ENCODE peak calls at places on chromosomes 4 and X, in ten cellular contexts. N is A549, J is fibroblast of lung, G is lung, M is PC-3, F is tibial nerve, K is body of pancreas, I is psoas muscle, W is OCI-LY7, H is ascending aorta. R is an unnamed sample.
A peak's percentile ranks its signal among the peaks of the same experiment; 100 is the strongest.

GRCh38 chr4:44150091-44150576 is 298.5 kb downstream of the KCTD8 start:
- DNase-seq in N (no peak), J (peak; percentile 22), G (no peak), M (peak; percentile 87), F (no peak), K (no peak), I (no peak), W (no peak), H (no peak), R (no peak)

GRCh38 chrX:72568406-72569092 is 4.1 kb downstream of the HDAC8 start:
- DNase-seq in N (no peak), J (peak; percentile 51), G (no peak), M (peak; percentile 83), F (no peak), K (no peak), I (no peak), W (no peak), H (no peak), R (no peak)

GRCh38 chr4:10173039-10173753 is 56.6 kb upstream of the WDR1 start:
- DNase-seq in N (no peak), J (peak; percentile 23), G (peak; percentile 38), M (no peak), F (no peak), K (no peak), I (peak; percentile 15), W (no peak), H (no peak), R (peak; percentile 52)

GRCh38 chr4:37628977-37629609 is 57.1 kb downstream of the RELL1 start:
- DNase-seq in N (peak; percentile 50), J (peak; percentile 82), G (no peak), M (peak; percentile 49), F (no peak), K (no peak), I (peak; percentile 64), W (no peak), H (no peak), R (no peak)

GRCh38 chr4:108135549-108136209 is 33.1 kb downstream of the LEF1 start:
- DNase-seq in N (no peak), J (no peak), G (no peak), M (no peak), F (no peak), K (no peak), I (no peak), W (no peak), H (no peak), R (peak; percentile 15)

GRCh38 chr4:163681208-163681821 is 186.8 kb downstream of the TMA16 start:
- DNase-seq in N (no peak), J (peak; percentile 57), G (no peak), M (peak; percentile 54), F (no peak), K (no peak), I (no peak), W (peak; percentile 89), H (no peak), R (no peak)

GRCh38 chr4:6658635-6659075 is 18.2 kb downstream of the MRFAP1 start:
- DNase-seq in N (no peak), J (peak; percentile 15), G (no peak), M (no peak), F (no peak), K (no peak), I (peak; percentile 44), W (no peak), H (no peak), R (no peak)

GRCh38 chr4:27040351-27040750 is 179.7 kb downstream of the STIM2 start:
- DNase-seq in N (no peak), J (no peak), G (no peak), M (no peak), F (no peak), K (no peak), I (no peak), W (peak; percentile 28), H (no peak), R (no peak)

GRCh38 chr4:106707776-106708603 is 328.1 kb downstream of the DKK2 start:
- DNase-seq in N (no peak), J (no peak), G (no peak), M (no peak), F (no peak), K (no peak), I (no peak), W (no peak), H (no peak), R (no peak)

GRCh38 chrX:48663241-48663640 is 20.4 kb upstream of the WAS start:
- DNase-seq in N (no peak), J (no peak), G (no peak), M (no peak), F (no peak), K (no peak), I (no peak), W (no peak), H (no peak), R (no peak)

GRCh38 chr4:124515591-124515990 is 196.9 kb downstream of the ANKRD50 start:
- DNase-seq in N (no peak), J (no peak), G (no peak), M (no peak), F (no peak), K (no peak), I (no peak), W (no peak), H (no peak), R (no peak)
- TF ChIP-seq CTCF in N (no peak), J (no peak), G (no peak), M (no peak), F (no peak), K (no peak), I (no peak), W (peak; percentile 24), H (no peak), R (no peak)

GRCh38 chrX:2484232-2484631 is 16.5 kb downstream of the DHRSX start:
- DNase-seq in N (no peak), J (peak; percentile 62), G (no peak), M (no peak), F (no peak), K (peak; percentile 8), I (no peak), W (no peak), H (no peak), R (no peak)

GRCh38 chrX:2483398-2483797 is 17.4 kb downstream of the DHRSX start:
- DNase-seq in N (no peak), J (no peak), G (no peak), M (no peak), F (no peak), K (no peak), I (no peak), W (no peak), H (no peak), R (no peak)

GRCh38 chrX:2485789-2486345 is 14.9 kb downstream of the DHRSX start:
- DNase-seq in N (no peak), J (no peak), G (no peak), M (no peak), F (no peak), K (peak; percentile 3), I (no peak), W (no peak), H (no peak), R (no peak)

GRCh38 chrX:2485460-2485753 is 15.4 kb downstream of the DHRSX start:
- DNase-seq in N (no peak), J (peak; percentile 62), G (no peak), M (no peak), F (no peak), K (no peak), I (no peak), W (no peak), H (no peak), R (no peak)

DNA sequence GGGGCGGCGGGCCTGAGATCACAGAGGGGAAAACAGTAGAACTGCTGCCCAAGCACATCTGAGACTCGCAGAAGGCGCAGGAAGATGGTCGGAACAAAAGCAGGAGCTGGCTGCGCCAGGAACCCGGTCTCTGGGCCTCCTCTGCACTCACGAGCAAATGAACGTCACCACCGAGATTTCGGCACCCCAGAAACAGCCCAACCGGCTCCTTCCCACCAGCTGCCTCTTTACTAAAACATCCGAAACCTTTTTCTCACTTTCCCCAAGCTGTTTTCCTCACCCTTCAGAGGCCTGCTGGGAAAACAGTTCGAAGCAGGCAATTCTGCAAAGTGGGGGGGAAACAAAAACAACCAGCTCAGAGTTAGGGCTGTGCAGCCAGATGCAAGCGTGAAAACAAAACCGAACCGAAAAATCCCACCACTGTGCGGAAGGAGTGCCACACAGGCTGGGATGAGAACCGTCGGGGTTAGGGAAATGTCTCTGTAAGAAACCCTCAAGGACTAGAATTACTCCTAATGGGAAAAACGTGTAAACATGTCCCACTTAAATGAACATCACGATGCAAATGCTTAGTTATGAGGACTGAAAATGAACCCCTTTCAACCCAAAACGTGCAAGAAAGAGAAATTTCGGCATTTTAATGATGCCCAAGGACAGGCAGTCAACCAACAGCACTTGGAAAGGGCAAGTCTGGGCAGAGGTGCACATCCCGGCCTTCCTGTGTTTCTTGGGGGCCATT is 15.9 kb downstream of the DHRSX start:
- DNase-seq in N (no peak), J (peak; percentile 71), G (no peak), M (no peak), F (no peak), K (no peak), I (no peak), W (no peak), H (no peak), R (no peak)
- H3K27ac ChIP-seq in N (peak overlapping the region; percentile 38), J (peak overlapping the region; percentile 90), G (peak overlapping the region; percentile 13), M (no peak overlapping the region), F (peak overlapping the region; percentile 70), K (no peak overlapping the region), I (peak overlapping the region; percentile 55), W (no peak overlapping the region), H (peak overlapping the region; percentile 85), R (peak overlapping the region; percentile 61)

DNA sequence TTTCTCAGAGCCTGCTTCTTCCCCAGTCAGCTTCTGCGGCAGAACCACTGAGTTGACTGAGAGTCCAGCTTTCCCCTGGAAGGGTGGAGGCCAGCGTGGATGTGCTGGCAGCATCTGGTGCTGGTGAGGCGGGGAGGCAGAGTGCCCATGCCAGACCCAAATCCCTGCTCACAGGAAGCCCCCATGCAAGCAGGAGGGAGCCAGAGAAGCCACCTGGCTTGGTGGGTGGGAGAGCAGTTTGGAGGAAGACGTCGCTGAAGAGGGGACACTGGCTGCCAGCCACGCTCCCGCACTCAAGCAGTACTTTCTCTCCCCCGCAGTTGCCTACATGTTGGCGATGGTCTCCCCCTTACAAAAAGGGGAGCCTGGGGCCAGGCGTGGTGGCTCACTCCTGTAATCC is 6.0 kb downstream of the PDZD4 start:
- DNase-seq in N (no peak), J (no peak), G (no peak), M (no peak), F (no peak), K (no peak), I (no peak), W (no peak), H (no peak), R (no peak)
- H3K4me1 ChIP-seq in N (peaks cover 1% of the 10 kb centered on the region), J (no peaks in the 10 kb centered on the region), G (no peaks in the 10 kb centered on the region), M (no peaks in the 10 kb centered on the region), F (no peaks in the 10 kb centered on the region), K (peaks cover 6% of the 10 kb centered on the region), I (no peaks in the 10 kb centered on the region), W (no peaks in the 10 kb centered on the region), H (no peaks in the 10 kb centered on the region), R (no peaks in the 10 kb centered on the region)

GRCh38 chr4:77471821-77472495 is 133.7 kb upstream of the CXCL13 start:
- DNase-seq in N (no peak), J (no peak), G (no peak), M (no peak), F (no peak), K (no peak), I (no peak), W (no peak), H (no peak), R (peak; percentile 80)

DNA sequence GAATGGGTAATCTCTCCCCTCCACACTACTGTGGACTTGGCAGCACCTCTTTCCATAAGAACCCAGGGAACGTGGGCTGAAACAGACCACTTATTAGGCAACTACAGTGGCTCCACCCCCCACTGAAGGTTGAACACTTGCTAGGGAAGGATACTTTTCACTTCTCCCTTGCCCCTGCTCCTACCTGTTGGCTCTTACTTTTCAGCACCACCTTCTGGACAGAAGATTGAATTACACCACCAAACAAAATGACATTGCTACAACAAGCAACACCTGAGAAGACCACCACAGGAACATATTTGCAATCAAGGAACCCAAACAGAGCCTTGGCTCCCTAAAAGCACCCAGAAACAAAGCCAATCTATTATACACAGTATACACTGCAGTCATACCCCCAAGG is 132.1 kb upstream of the CXCL13 start:
- DNase-seq in N (no peak), J (peak; percentile 8), G (no peak), M (peak; percentile 53), F (no peak), K (no peak), I (no peak), W (peak; percentile 36), H (no peak), R (no peak)
- TF ChIP-seq CTCF in N (no peak), J (peak; percentile 23), G (no peak), M (peak; percentile 58), F (no peak), K (peak; percentile 12), I (peak; percentile 14), W (peak; percentile 78), H (peak; percentile 13), R (no peak)